ENCODE peak calls at places on chromosomes 7 and 10, in ten cellular contexts. One of them, this sample, is unnamed.

GRCh38 chr7:151518105-151518780 is 1.5 kb downstream of the RHEB start:
- DNase-seq in prostate gland: peak
- DNase-seq in chondrocyte: no peak
- DNase-seq in psoas muscle: peak
- DNase-seq in BE2C: peak
- DNase-seq in GM10248: no peak
- DNase-seq in left ventricle myocardium inferior: peak
- DNase-seq in fibroblast of pulmonary artery: peak
- DNase-seq in hepatocyte: peak
- DNase-seq in thoracic aorta: no peak
- DNase-seq in this sample: no peak

GRCh38 chr7:26046878-26047277 is 105.1 kb upstream of the NFE2L3 start:
- DNase-seq in BE2C: no peak
- DNase-seq in chondrocyte: no peak
- DNase-seq in GM10248: no peak
- DNase-seq in psoas muscle: no peak
- DNase-seq in hepatocyte: no peak
- DNase-seq in thoracic aorta: no peak
- DNase-seq in fibroblast of pulmonary artery: no peak
- DNase-seq in prostate gland: no peak
- DNase-seq in left ventricle myocardium inferior: no peak
- DNase-seq in this sample: no peak

GRCh38 chr7:98066934-98067507 is 39.6 kb upstream of the LMTK2 start:
- DNase-seq in chondrocyte: no peak
- DNase-seq in psoas muscle: no peak
- DNase-seq in BE2C: no peak
- DNase-seq in GM10248: no peak
- DNase-seq in thoracic aorta: no peak
- DNase-seq in hepatocyte: peak
- DNase-seq in fibroblast of pulmonary artery: peak
- DNase-seq in prostate gland: no peak
- DNase-seq in left ventricle myocardium inferior: no peak
- DNase-seq in this sample: no peak

GRCh38 chr7:18508441-18509427 is 13.2 kb downstream of the HDAC9 start:
- DNase-seq in prostate gland: no peak
- DNase-seq in thoracic aorta: no peak
- DNase-seq in fibroblast of pulmonary artery: peak
- DNase-seq in hepatocyte: peak
- DNase-seq in BE2C: no peak
- DNase-seq in psoas muscle: no peak
- DNase-seq in left ventricle myocardium inferior: no peak
- DNase-seq in GM10248: peak
- DNase-seq in chondrocyte: no peak
- DNase-seq in this sample: peak

GRCh38 chr7:116438274-116438673 is 61.3 kb upstream of the CAV2 start:
- DNase-seq in GM10248: no peak
- DNase-seq in prostate gland: no peak
- DNase-seq in BE2C: no peak
- DNase-seq in psoas muscle: no peak
- DNase-seq in left ventricle myocardium inferior: no peak
- DNase-seq in hepatocyte: peak
- DNase-seq in thoracic aorta: no peak
- DNase-seq in fibroblast of pulmonary artery: no peak
- DNase-seq in chondrocyte: no peak
- DNase-seq in this sample: no peak

GRCh38 chr10:104247513-104248146 is 7.1 kb upstream of the GSTO1 start:
- DNase-seq in psoas muscle: no peak
- DNase-seq in prostate gland: no peak
- DNase-seq in left ventricle myocardium inferior: no peak
- DNase-seq in fibroblast of pulmonary artery: no peak
- DNase-seq in GM10248: no peak
- DNase-seq in thoracic aorta: no peak
- DNase-seq in chondrocyte: no peak
- DNase-seq in hepatocyte: no peak
- DNase-seq in BE2C: no peak
- DNase-seq in this sample: no peak

GRCh38 chr7:49644402-49645166 is 128.9 kb upstream of the VWC2 start:
- DNase-seq in fibroblast of pulmonary artery: no peak
- DNase-seq in thoracic aorta: no peak
- DNase-seq in chondrocyte: no peak
- DNase-seq in BE2C: no peak
- DNase-seq in psoas muscle: no peak
- DNase-seq in GM10248: no peak
- DNase-seq in left ventricle myocardium inferior: no peak
- DNase-seq in hepatocyte: no peak
- DNase-seq in prostate gland: no peak
- DNase-seq in this sample: no peak

GRCh38 chr7:101315336-101315735 is 6.3 kb downstream of the IFT22 start:
- DNase-seq in hepatocyte: peak
- DNase-seq in BE2C: peak
- DNase-seq in chondrocyte: no peak
- DNase-seq in left ventricle myocardium inferior: no peak
- DNase-seq in prostate gland: peak
- DNase-seq in fibroblast of pulmonary artery: peak
- DNase-seq in GM10248: peak
- DNase-seq in psoas muscle: no peak
- DNase-seq in thoracic aorta: no peak
- DNase-seq in this sample: peak

GRCh38 chr10:122999347-122999746 is 9.2 kb downstream of the IKZF5 start:
- DNase-seq in thoracic aorta: no peak
- DNase-seq in chondrocyte: no peak
- DNase-seq in left ventricle myocardium inferior: no peak
- DNase-seq in fibroblast of pulmonary artery: no peak
- DNase-seq in GM10248: no peak
- DNase-seq in prostate gland: no peak
- DNase-seq in BE2C: no peak
- DNase-seq in hepatocyte: no peak
- DNase-seq in psoas muscle: no peak
- DNase-seq in this sample: no peak

GRCh38 chr10:83706952-83707582 is 432.2 kb upstream of the GHITM start:
- DNase-seq in fibroblast of pulmonary artery: no peak
- DNase-seq in GM10248: no peak
- DNase-seq in prostate gland: no peak
- DNase-seq in thoracic aorta: no peak
- DNase-seq in left ventricle myocardium inferior: no peak
- DNase-seq in BE2C: no peak
- DNase-seq in chondrocyte: no peak
- DNase-seq in psoas muscle: no peak
- DNase-seq in hepatocyte: no peak
- DNase-seq in this sample: no peak

GRCh38 chr10:77609781-77610272 is 27.8 kb downstream of the KCNMA1 start:
- DNase-seq in prostate gland: no peak
- DNase-seq in hepatocyte: peak
- DNase-seq in BE2C: no peak
- DNase-seq in GM10248: peak
- DNase-seq in fibroblast of pulmonary artery: peak
- DNase-seq in thoracic aorta: no peak
- DNase-seq in left ventricle myocardium inferior: no peak
- DNase-seq in psoas muscle: no peak
- DNase-seq in chondrocyte: no peak
- DNase-seq in this sample: peak

GRCh38 chr7:30721211-30721610 is 30.7 kb upstream of the INMT start:
- DNase-seq in hepatocyte: no peak
- DNase-seq in psoas muscle: no peak
- DNase-seq in thoracic aorta: no peak
- DNase-seq in GM10248: no peak
- DNase-seq in prostate gland: no peak
- DNase-seq in fibroblast of pulmonary artery: no peak
- DNase-seq in chondrocyte: no peak
- DNase-seq in BE2C: no peak
- DNase-seq in left ventricle myocardium inferior: no peak
- DNase-seq in this sample: no peak

GRCh38 chr7:26525413-26526287 is 234.0 kb downstream of the SNX10 start:
- DNase-seq in chondrocyte: no peak
- DNase-seq in fibroblast of pulmonary artery: no peak
- DNase-seq in BE2C: no peak
- DNase-seq in prostate gland: no peak
- DNase-seq in psoas muscle: no peak
- DNase-seq in GM10248: no peak
- DNase-seq in hepatocyte: no peak
- DNase-seq in left ventricle myocardium inferior: no peak
- DNase-seq in thoracic aorta: no peak
- DNase-seq in this sample: no peak

GRCh38 chr10:124697837-124698559 is 46.2 kb downstream of the FAM53B start:
- DNase-seq in GM10248: peak
- DNase-seq in BE2C: no peak
- DNase-seq in thoracic aorta: no peak
- DNase-seq in prostate gland: no peak
- DNase-seq in hepatocyte: no peak
- DNase-seq in psoas muscle: no peak
- DNase-seq in left ventricle myocardium inferior: no peak
- DNase-seq in fibroblast of pulmonary artery: no peak
- DNase-seq in chondrocyte: peak
- DNase-seq in this sample: peak

GRCh38 chr7:148264933-148265557 is 325.5 kb upstream of the C7orf33 start:
- DNase-seq in left ventricle myocardium inferior: no peak
- DNase-seq in chondrocyte: no peak
- DNase-seq in thoracic aorta: no peak
- DNase-seq in prostate gland: no peak
- DNase-seq in GM10248: peak
- DNase-seq in psoas muscle: no peak
- DNase-seq in hepatocyte: peak
- DNase-seq in fibroblast of pulmonary artery: peak
- DNase-seq in BE2C: peak
- DNase-seq in this sample: peak
- TF ChIP-seq CTCF in left ventricle myocardium inferior: peak
- TF ChIP-seq CTCF in chondrocyte: peak
- TF ChIP-seq CTCF in thoracic aorta: peak
- TF ChIP-seq CTCF in prostate gland: peak
- TF ChIP-seq CTCF in GM10248: peak
- TF ChIP-seq CTCF in psoas muscle: peak
- TF ChIP-seq CTCF in hepatocyte: peak
- TF ChIP-seq CTCF in fibroblast of pulmonary artery: peak
- TF ChIP-seq CTCF in BE2C: peak
- TF ChIP-seq CTCF in this sample: peak

GRCh38 chr10:91040343-91040742 is 119.5 kb upstream of the ANKRD1 start:
- DNase-seq in hepatocyte: no peak
- DNase-seq in GM10248: no peak
- DNase-seq in thoracic aorta: no peak
- DNase-seq in BE2C: no peak
- DNase-seq in prostate gland: no peak
- DNase-seq in fibroblast of pulmonary artery: no peak
- DNase-seq in left ventricle myocardium inferior: no peak
- DNase-seq in psoas muscle: no peak
- DNase-seq in chondrocyte: no peak
- DNase-seq in this sample: no peak

GRCh38 chr10:91046891-91047290 is 126.0 kb upstream of the ANKRD1 start:
- DNase-seq in chondrocyte: no peak
- DNase-seq in BE2C: no peak
- DNase-seq in left ventricle myocardium inferior: no peak
- DNase-seq in hepatocyte: no peak
- DNase-seq in thoracic aorta: no peak
- DNase-seq in GM10248: no peak
- DNase-seq in prostate gland: no peak
- DNase-seq in psoas muscle: no peak
- DNase-seq in fibroblast of pulmonary artery: no peak
- DNase-seq in this sample: no peak

GRCh38 chr10:91042069-91042468 is 121.2 kb upstream of the ANKRD1 start:
- DNase-seq in hepatocyte: no peak
- DNase-seq in fibroblast of pulmonary artery: no peak
- DNase-seq in BE2C: no peak
- DNase-seq in GM10248: no peak
- DNase-seq in thoracic aorta: no peak
- DNase-seq in left ventricle myocardium inferior: no peak
- DNase-seq in chondrocyte: no peak
- DNase-seq in prostate gland: no peak
- DNase-seq in psoas muscle: no peak
- DNase-seq in this sample: no peak

GRCh38 chr10:91048380-91048779 is 127.5 kb upstream of the ANKRD1 start:
- DNase-seq in fibroblast of pulmonary artery: no peak
- DNase-seq in left ventricle myocardium inferior: no peak
- DNase-seq in psoas muscle: no peak
- DNase-seq in GM10248: no peak
- DNase-seq in BE2C: no peak
- DNase-seq in chondrocyte: no peak
- DNase-seq in hepatocyte: no peak
- DNase-seq in prostate gland: no peak
- DNase-seq in thoracic aorta: no peak
- DNase-seq in this sample: no peak

DNA sequence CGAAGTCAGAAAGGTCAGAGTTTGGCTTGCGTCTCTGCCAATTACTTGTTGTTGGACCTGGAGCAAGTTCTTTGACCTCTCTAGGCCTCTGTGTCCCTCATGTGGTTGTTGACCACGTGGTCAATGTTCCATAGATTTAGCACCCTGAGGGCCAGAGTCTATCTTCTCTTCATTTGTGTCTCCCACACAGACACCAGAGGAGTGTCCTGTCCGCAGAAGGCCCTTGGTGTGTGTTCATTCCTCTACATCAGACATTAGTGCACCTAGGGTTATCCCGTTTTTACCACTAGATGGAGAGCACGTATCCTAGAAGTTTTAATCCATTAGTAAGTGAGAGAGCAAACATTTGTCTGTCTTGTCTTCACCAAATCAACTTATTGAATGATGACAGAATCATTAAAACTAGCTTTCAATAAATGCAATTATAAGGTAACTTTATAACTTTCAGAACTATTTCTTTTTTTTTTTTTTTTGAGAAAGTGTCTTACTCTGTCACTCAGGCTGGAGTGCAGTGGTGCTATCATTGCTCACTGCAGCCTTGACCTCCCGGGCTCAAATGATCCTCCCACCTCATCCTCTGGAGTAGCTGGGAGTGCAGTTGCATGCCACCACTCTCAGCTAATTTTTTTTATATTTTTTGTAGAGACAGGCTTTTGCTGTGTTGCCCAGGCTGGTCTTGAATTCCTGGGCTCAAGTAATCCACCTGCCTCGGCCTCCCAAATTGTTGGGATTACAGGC is 122.5 kb upstream of the ANKRD1 start:
- DNase-seq in psoas muscle: no peak
- DNase-seq in hepatocyte: peak
- DNase-seq in fibroblast of pulmonary artery: peak
- DNase-seq in chondrocyte: no peak
- DNase-seq in GM10248: no peak
- DNase-seq in prostate gland: no peak
- DNase-seq in thoracic aorta: no peak
- DNase-seq in left ventricle myocardium inferior: no peak
- DNase-seq in BE2C: no peak
- DNase-seq in this sample: no peak
- TF ChIP-seq CTCF in psoas muscle: peak
- TF ChIP-seq CTCF in hepatocyte: peak
- TF ChIP-seq CTCF in fibroblast of pulmonary artery: peak
- TF ChIP-seq CTCF in chondrocyte: peak
- TF ChIP-seq CTCF in GM10248: peak
- TF ChIP-seq CTCF in prostate gland: peak
- TF ChIP-seq CTCF in thoracic aorta: peak
- TF ChIP-seq CTCF in left ventricle myocardium inferior: peak
- TF ChIP-seq CTCF in BE2C: peak
- TF ChIP-seq CTCF in this sample: no peak

GRCh38 chr10:13589316-13589715 is 2.6 kb downstream of the PRPF18 start:
- DNase-seq in psoas muscle: no peak
- DNase-seq in fibroblast of pulmonary artery: no peak
- DNase-seq in thoracic aorta: no peak
- DNase-seq in chondrocyte: no peak
- DNase-seq in prostate gland: no peak
- DNase-seq in GM10248: no peak
- DNase-seq in left ventricle myocardium inferior: no peak
- DNase-seq in hepatocyte: no peak
- DNase-seq in BE2C: no peak
- DNase-seq in this sample: no peak
- TF ChIP-seq CTCF in psoas muscle: no peak
- TF ChIP-seq CTCF in fibroblast of pulmonary artery: peak
- TF ChIP-seq CTCF in thoracic aorta: no peak
- TF ChIP-seq CTCF in chondrocyte: peak
- TF ChIP-seq CTCF in prostate gland: no peak
- TF ChIP-seq CTCF in GM10248: peak
- TF ChIP-seq CTCF in left ventricle myocardium inferior: no peak
- TF ChIP-seq CTCF in hepatocyte: peak
- TF ChIP-seq CTCF in BE2C: peak
- TF ChIP-seq CTCF in this sample: no peak

GRCh38 chr7:131753620-131754222 is 197.3 kb upstream of the PODXL start:
- DNase-seq in thoracic aorta: no peak
- DNase-seq in prostate gland: no peak
- DNase-seq in BE2C: peak
- DNase-seq in chondrocyte: no peak
- DNase-seq in GM10248: no peak
- DNase-seq in hepatocyte: peak
- DNase-seq in left ventricle myocardium inferior: no peak
- DNase-seq in fibroblast of pulmonary artery: peak
- DNase-seq in psoas muscle: no peak
- DNase-seq in this sample: no peak
- TF ChIP-seq CTCF in thoracic aorta: no peak
- TF ChIP-seq CTCF in prostate gland: no peak
- TF ChIP-seq CTCF in BE2C: peak
- TF ChIP-seq CTCF in chondrocyte: peak
- TF ChIP-seq CTCF in GM10248: peak
- TF ChIP-seq CTCF in hepatocyte: peak
- TF ChIP-seq CTCF in left ventricle myocardium inferior: peak
- TF ChIP-seq CTCF in fibroblast of pulmonary artery: peak
- TF ChIP-seq CTCF in psoas muscle: peak
- TF ChIP-seq CTCF in this sample: peak

This sample was measured in GM13976.